ENCODE peak calls at places on chromosomes 2 and 18, in seven cellular contexts. G is ovary, D is body of pancreas, W is left lung, A is tibial artery, J is tibial nerve, F is IMR-90. E is an unnamed sample.

GRCh38 chr18:22169889-22170420 is 566 bp downstream of the GATA6 start:
- DNase-seq in D (peak; percentile 66), G (peak; percentile 73), W (peak; percentile 78), J (no peak), F (peak; percentile 53), A (peak; percentile 31), E (no peak)

GRCh38 chr2:201633862-201634261 is 9.4 kb downstream of the TMEM237 start:
- DNase-seq in A (no peak), G (no peak), D (no peak), W (no peak), J (no peak), F (peak; percentile 28), E (no peak)

GRCh38 chr2:127217470-127218325 is 2.4 kb downstream of the CYP27C1 start:
- DNase-seq in D (no peak), F (no peak), A (no peak), J (no peak), W (no peak), G (no peak), E (no peak)

GRCh38 chr2:227765788-227766187 is 20.1 kb downstream of the SCYGR8 start:
- DNase-seq in A (no peak), W (no peak), G (no peak), F (no peak), J (no peak), D (no peak), E (no peak)

GRCh38 chr2:229154381-229154780 is 116.7 kb downstream of the PID1 start:
- DNase-seq in G (no peak), D (no peak), W (no peak), A (no peak), F (peak; percentile 14), J (no peak), E (no peak)

GRCh38 chr2:88180594-88181240 is 10.6 kb downstream of the THNSL2 start:
- DNase-seq in G (no peak), A (no peak), J (no peak), F (peak; percentile 2), W (no peak), D (no peak), E (peak; percentile 43)

GRCh38 chr2:17877811-17878221 is 651 bp upstream of the KCNS3 start:
- DNase-seq in D (peak; percentile 13), J (no peak), A (peak; percentile 27), W (no peak), G (no peak), F (no peak), E (no peak)

GRCh38 chr2:85682378-85682777 is 11.8 kb upstream of the GNLY start:
- DNase-seq in A (no peak), G (no peak), D (no peak), F (peak; percentile 27), J (no peak), W (no peak), E (no peak)

GRCh38 chr2:185618630-185619029 is 120.0 kb upstream of the FSIP2 start:
- DNase-seq in F (no peak), G (no peak), J (no peak), D (no peak), W (no peak), A (no peak), E (no peak)

GRCh38 chr18:68713791-68714190 is 1.1 kb downstream of the TMX3 start:
- DNase-seq in W (no peak), J (no peak), F (no peak), G (no peak), D (no peak), A (no peak), E (no peak)

GRCh38 chr2:174914894-174915760 is 90.1 kb downstream of the CHN1 start:
- DNase-seq in J (no peak), D (no peak), F (no peak), A (peak; percentile 39), W (no peak), G (peak; percentile 66), E (no peak)

GRCh38 chr2:170943041-170943440 is 14.0 kb downstream of the GORASP2 start:
- DNase-seq in W (no peak), D (no peak), J (no peak), A (no peak), F (no peak), G (no peak), E (peak; percentile 53)

GRCh38 chr18:49677762-49678398 is 116.0 kb downstream of the LIPG start:
- DNase-seq in A (no peak), G (no peak), D (no peak), F (no peak), W (no peak), J (no peak), E (no peak)

GRCh38 chr2:240820607-240821428 is 799 bp upstream of the KIF1A start:
- DNase-seq in A (no peak), D (no peak), W (peak; percentile 67), J (no peak), F (no peak), G (no peak), E (no peak)

GRCh38 chr2:76469066-76469465 is 758.4 kb upstream of the GCFC2 start:
- DNase-seq in A (no peak), W (no peak), D (no peak), F (no peak), G (no peak), J (no peak), E (no peak)

GRCh38 chr2:190911813-190912212 is 31.2 kb downstream of the GLS start:
- DNase-seq in A (no peak), D (no peak), F (peak; percentile 76), W (no peak), G (no peak), J (no peak), E (no peak)

GRCh38 chr2:211598238-211598637 is 940.4 kb downstream of the ERBB4 start:
- DNase-seq in F (no peak), A (no peak), G (no peak), D (no peak), W (no peak), J (no peak), E (no peak)

GRCh38 chr2:102678442-102678841 is 59.1 kb downstream of the SLC9A2 start:
- DNase-seq in J (no peak), D (no peak), G (no peak), A (no peak), W (no peak), F (no peak), E (no peak)

GRCh38 chr2:102674370-102674769 is 55.0 kb downstream of the SLC9A2 start:
- DNase-seq in D (no peak), A (no peak), F (no peak), W (no peak), J (no peak), G (no peak), E (no peak)

GRCh38 chr2:102674836-102675235 is 55.5 kb downstream of the SLC9A2 start:
- DNase-seq in F (no peak), W (no peak), J (no peak), D (no peak), A (no peak), G (no peak), E (no peak)

GRCh38 chr2:102672124-102672786 is 52.9 kb downstream of the SLC9A2 start:
- DNase-seq in W (no peak), F (no peak), G (no peak), D (no peak), A (no peak), J (no peak), E (no peak)

GRCh38 chr2:102677219-102678215 is 58.2 kb downstream of the SLC9A2 start:
- DNase-seq in W (no peak), F (no peak), G (no peak), J (no peak), A (no peak), D (no peak), E (no peak)
- H3K27me3 ChIP-seq in W (no peaks in the 10 kb centered on the region), F (peaks cover 2% of the 10 kb centered on the region), G (no peaks in the 10 kb centered on the region), J (no peaks in the 10 kb centered on the region), A (no peaks in the 10 kb centered on the region), D (no peaks in the 10 kb centered on the region), E (no peaks in the 10 kb centered on the region)

GRCh38 chr2:72082887-72083286 is 64.8 kb downstream of the CYP26B1 start:
- DNase-seq in F (no peak), W (peak; percentile 71), G (no peak), D (no peak), A (no peak), J (no peak), E (no peak)
- H3K4me3 ChIP-seq in F (no peak overlapping the region), W (no peak overlapping the region), G (no peak overlapping the region), D (no peak overlapping the region), A (no peak overlapping the region), J (no peak overlapping the region), E (no peak overlapping the region)

GRCh38 chr2:1640301-1641135 is 103.8 kb downstream of the PXDN start:
- DNase-seq in D (no peak), F (no peak), J (no peak), W (peak; percentile 60), A (no peak), G (peak; percentile 19), E (no peak)

GRCh38 chr2:1643220-1643619 is 101.1 kb downstream of the PXDN start:
- DNase-seq in G (peak; percentile 23), F (no peak), A (no peak), J (no peak), D (no peak), W (peak; percentile 67), E (no peak)

GRCh38 chr2:1642066-1642861 is 102.1 kb downstream of the PXDN start:
- DNase-seq in D (no peak), J (no peak), G (peak; percentile 28), F (peak; percentile 65), A (no peak), W (peak; percentile 61), E (no peak)

GRCh38 chr2:1639086-1639858 is 105.0 kb downstream of the PXDN start:
- DNase-seq in A (no peak), G (peak; percentile 19), J (no peak), W (peak; percentile 55), F (no peak), D (no peak), E (no peak)

DNA sequence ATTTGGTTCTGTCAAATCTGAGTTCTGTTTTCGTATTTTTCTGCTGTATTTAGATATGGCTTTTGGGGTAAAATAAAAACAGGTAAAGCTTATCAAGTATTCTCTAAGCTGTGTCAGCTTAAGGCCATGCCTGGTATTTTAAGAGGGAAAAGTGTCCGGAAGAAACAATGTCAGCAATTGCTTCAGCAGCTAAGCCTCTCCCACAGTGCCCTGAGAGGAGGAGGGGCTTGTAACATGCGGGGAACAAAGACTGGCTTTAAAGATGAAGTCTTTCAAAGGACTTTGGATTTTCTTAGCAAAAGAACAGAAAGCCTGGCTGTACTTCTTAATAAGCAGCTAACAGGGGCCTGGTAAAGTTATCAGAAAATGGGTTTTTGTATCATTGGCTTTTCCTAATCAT is 102.8 kb downstream of the PXDN start:
- DNase-seq in D (no peak), J (no peak), G (no peak), W (no peak), A (no peak), F (no peak), E (no peak)
- TF ChIP-seq CTCF in D (no peak), J (no peak), G (no peak), W (no peak), A (no peak), F (no peak), E (no peak)

GRCh38 chr2:26561918-26562810 is 79.0 kb downstream of the CIB4 start:
- DNase-seq in W (peak; percentile 84), D (peak; percentile 75), G (peak; percentile 64), A (no peak), F (no peak), J (no peak), E (no peak)

GRCh38 chr2:26561376-26561775 is 79.8 kb downstream of the CIB4 start:
- DNase-seq in D (no peak), W (no peak), F (no peak), A (no peak), J (no peak), G (no peak), E (no peak)

GRCh38 chr2:26564121-26564520 is 77.0 kb downstream of the CIB4 start:
- DNase-seq in W (no peak), A (no peak), D (no peak), J (no peak), F (no peak), G (peak; percentile 5), E (no peak)

GRCh38 chr2:26563686-26564085 is 77.5 kb downstream of the CIB4 start:
- DNase-seq in D (no peak), G (no peak), W (no peak), F (no peak), J (no peak), A (no peak), E (no peak)

GRCh38 chr2:26562811-26563645 is 78.1 kb downstream of the CIB4 start:
- DNase-seq in F (no peak), D (peak; percentile 52), G (peak; percentile 44), J (peak; percentile 22), A (no peak), W (peak; percentile 54), E (no peak)
- H3K27me3 ChIP-seq in F (peaks cover 82% of the 10 kb centered on the region), D (no peaks in the 10 kb centered on the region), G (no peaks in the 10 kb centered on the region), J (no peaks in the 10 kb centered on the region), A (no peaks in the 10 kb centered on the region), W (peaks cover 99% of the 10 kb centered on the region), E (peaks cover 50% of the 10 kb centered on the region)